ENCODE peak calls at places on chromosome 19, in nine cellular contexts. Q, V, M, S, O, G, U, B and C are unnamed samples. For H3K4me1, the result is how much of the 10 kb centered on the place peaks cover.

GRCh38 chr19:42406111-42406510 is 16.0 kb upstream of the CNFN start:
- DNase-seq in M (no peak), S (no peak), B (no peak), V (no peak), G (no peak), Q (no peak), U (no peak), O (no peak), C (no peak)

GRCh38 chr19:55440411-55441105 is 2.5 kb downstream of the SHISA7 start:
- DNase-seq in G (no peak), M (peak), U (no peak), Q (peak), V (no peak), S (no peak), O (peak), B (no peak), C (no peak)

GRCh38 chr19:58469241-58470013 is 2.5 kb downstream of the ZNF324 start:
- DNase-seq in B (no peak), M (no peak), O (no peak), U (no peak), G (no peak), Q (peak), V (no peak), S (no peak), C (no peak)

GRCh38 chr19:54121259-54121658 is 5.7 kb downstream of the PRPF31 start:
- DNase-seq in B (no peak), M (no peak), G (no peak), V (no peak), Q (no peak), S (no peak), U (no peak), O (no peak), C (no peak)

GRCh38 chr19:29741776-29742175 is 26.7 kb upstream of the C19orf12 start:
- DNase-seq in V (no peak), B (no peak), Q (no peak), S (no peak), M (no peak), G (no peak), O (no peak), U (no peak), C (no peak)

GRCh38 chr19:4144666-4145261 is 8.7 kb upstream of the CREB3L3 start:
- DNase-seq in S (no peak), O (no peak), V (no peak), Q (peak), U (peak), B (no peak), G (no peak), M (no peak), C (no peak)

GRCh38 chr19:4431808-4432674 is 25.6 kb downstream of the UBXN6 start:
- DNase-seq in U (no peak), S (peak), M (no peak), G (no peak), V (peak), Q (no peak), O (no peak), B (no peak), C (no peak)

GRCh38 chr19:51904331-51905165 is at the start of gene ZNF649:
- DNase-seq in Q (peak), B (peak), S (peak), U (peak), O (peak), G (no peak), V (peak), M (peak), C (peak)

GRCh38 chr19:39236527-39236926 is 8.3 kb downstream of the IFNL3 start:
- DNase-seq in V (no peak), S (no peak), M (no peak), G (no peak), Q (no peak), O (no peak), U (no peak), B (no peak), C (no peak)

GRCh38 chr19:54331626-54332025 is 7.3 kb downstream of the LILRA4 start:
- DNase-seq in Q (no peak), V (no peak), U (no peak), M (no peak), S (no peak), B (no peak), G (no peak), O (no peak), C (no peak)

GRCh38 chr19:38596057-38596981 is 21.4 kb downstream of the MAP4K1 start:
- DNase-seq in U (peak), O (peak), B (peak), Q (peak), G (no peak), M (peak), S (no peak), V (peak), C (no peak)

GRCh38 chr19:31347356-31347755 is 1.9 kb downstream of the TSHZ3 start:
- DNase-seq in O (no peak), S (no peak), B (no peak), M (no peak), Q (no peak), G (no peak), U (no peak), V (no peak), C (no peak)

GRCh38 chr19:29326849-29327840 is 114.2 kb upstream of the UQCRFS1 start:
- DNase-seq in U (no peak), O (no peak), G (peak), M (peak), S (no peak), B (no peak), V (no peak), Q (no peak), C (no peak)

GRCh38 chr19:1067341-1068103 is 555 bp downstream of the ARHGAP45 start:
- DNase-seq in O (no peak), S (no peak), M (no peak), Q (no peak), U (no peak), G (no peak), B (no peak), V (no peak), C (no peak)

GRCh38 chr19:39506598-39506943 is 7.8 kb downstream of the DLL3 start:
- DNase-seq in Q (no peak), O (no peak), B (peak), S (no peak), M (no peak), U (no peak), V (no peak), G (no peak), C (no peak)

GRCh38 chr19:45801603-45802175 is 9.0 kb upstream of the DMWD start:
- DNase-seq in G (no peak), B (no peak), O (no peak), Q (no peak), M (no peak), S (no peak), V (no peak), U (no peak), C (no peak)

GRCh38 chr19:55300821-55301458 is 17.1 kb downstream of the BRSK1 start:
- DNase-seq in O (no peak), B (no peak), M (no peak), S (no peak), U (no peak), G (no peak), Q (no peak), V (no peak), C (no peak)

GRCh38 chr19:55493052-55493649 is 4.9 kb downstream of the SSC5D start:
- DNase-seq in Q (no peak), B (no peak), G (no peak), V (no peak), O (no peak), S (no peak), M (no peak), U (no peak), C (no peak)

GRCh38 chr19:41928754-41929535 is 696 bp upstream of the ERFL start:
- DNase-seq in V (no peak), U (no peak), M (no peak), O (no peak), Q (no peak), S (no peak), B (no peak), G (no peak), C (no peak)

GRCh38 chr19:40398417-40399056 is 8.6 kb upstream of the HIPK4 start:
- DNase-seq in M (peak), Q (peak), B (no peak), O (peak), G (no peak), S (no peak), U (no peak), V (peak), C (peak)

GRCh38 chr19:54893406-54893805 is 12.5 kb upstream of the NCR1 start:
- DNase-seq in B (no peak), V (no peak), M (peak), O (peak), Q (no peak), S (no peak), U (no peak), G (no peak), C (no peak)

GRCh38 chr19:43618921-43619261 is 538 bp downstream of the ZNF428 start:
- DNase-seq in O (no peak), V (peak), U (no peak), Q (peak), M (no peak), G (no peak), B (peak), S (peak), C (no peak)

GRCh38 chr19:42150940-42151339 is 18.7 kb upstream of the POU2F2 start:
- DNase-seq in G (no peak), S (no peak), B (no peak), M (peak), Q (peak), O (no peak), V (no peak), U (no peak), C (no peak)

GRCh38 chr19:4697304-4697703 is 26.3 kb downstream of the DPP9 start:
- DNase-seq in V (no peak), B (no peak), M (no peak), U (no peak), Q (no peak), S (no peak), G (no peak), O (no peak), C (no peak)

GRCh38 chr19:13212759-13213330 is 62.6 kb downstream of the IER2 start:
- DNase-seq in G (no peak), O (peak), V (peak), S (peak), U (peak), B (peak), M (peak), Q (peak), C (peak)

GRCh38 chr19:41595258-41595889 is 19.4 kb downstream of the CEACAM21 start:
- DNase-seq in V (peak), O (peak), B (peak), G (no peak), S (peak), M (peak), Q (peak), U (peak), C (no peak)

GRCh38 chr19:17686592-17687042 is 1.5 kb downstream of the UNC13A start:
- DNase-seq in B (no peak), M (peak), S (no peak), O (peak), U (peak), V (no peak), G (no peak), Q (peak), C (no peak)

GRCh38 chr19:3034845-3035541 is 5.9 kb upstream of the TLE2 start:
- DNase-seq in G (no peak), U (no peak), O (peak), V (peak), M (peak), B (no peak), Q (no peak), S (peak), C (no peak)

GRCh38 chr19:17213334-17213733 is 1.8 kb upstream of the USE1 start:
- DNase-seq in V (no peak), U (no peak), G (no peak), Q (no peak), B (no peak), M (no peak), S (no peak), O (no peak), C (no peak)

DNA sequence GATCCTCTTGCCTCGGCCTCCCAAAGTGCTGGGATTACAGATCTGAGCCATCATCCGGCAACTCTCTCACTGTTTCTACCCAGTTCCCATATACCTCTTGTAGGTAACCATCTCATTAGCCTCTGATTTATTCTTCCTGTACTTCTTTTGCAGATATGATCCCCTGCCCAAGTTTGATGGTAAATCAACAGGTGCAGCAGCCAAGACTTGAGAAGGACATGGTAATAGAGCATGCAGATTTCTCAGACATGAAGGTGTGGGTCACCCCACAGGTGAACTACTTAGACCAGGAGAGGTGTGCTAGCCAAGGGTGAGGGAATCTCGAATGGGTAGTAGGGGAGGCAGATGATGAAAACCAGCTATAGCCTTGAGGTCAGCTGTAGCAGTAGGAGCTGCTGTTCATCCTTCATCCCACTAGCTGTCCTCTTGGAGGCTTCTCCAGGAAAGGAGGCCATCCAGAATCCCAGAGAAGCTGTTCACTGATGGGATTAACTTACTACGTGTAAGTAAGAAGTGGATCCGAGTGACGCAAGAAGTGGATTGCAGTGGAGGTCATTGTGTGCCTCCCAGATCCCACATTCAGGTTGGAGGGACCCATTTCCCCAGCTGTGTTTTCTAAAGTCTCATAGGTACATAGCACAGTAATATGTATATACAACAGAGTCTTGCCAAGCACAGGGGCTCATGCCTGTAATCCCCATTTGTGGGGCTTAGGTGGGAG is 10.8 kb upstream of the CEBPG start:
- DNase-seq in Q (no peak), V (no peak), G (no peak), O (no peak), M (no peak), S (no peak), B (no peak), U (no peak), C (no peak)
- H3K4me1 ChIP-seq in Q (under half), V (under half), G (under half), O (under half), M (under half), S (under half), B (under half), U (under half), C (under half)

DNA sequence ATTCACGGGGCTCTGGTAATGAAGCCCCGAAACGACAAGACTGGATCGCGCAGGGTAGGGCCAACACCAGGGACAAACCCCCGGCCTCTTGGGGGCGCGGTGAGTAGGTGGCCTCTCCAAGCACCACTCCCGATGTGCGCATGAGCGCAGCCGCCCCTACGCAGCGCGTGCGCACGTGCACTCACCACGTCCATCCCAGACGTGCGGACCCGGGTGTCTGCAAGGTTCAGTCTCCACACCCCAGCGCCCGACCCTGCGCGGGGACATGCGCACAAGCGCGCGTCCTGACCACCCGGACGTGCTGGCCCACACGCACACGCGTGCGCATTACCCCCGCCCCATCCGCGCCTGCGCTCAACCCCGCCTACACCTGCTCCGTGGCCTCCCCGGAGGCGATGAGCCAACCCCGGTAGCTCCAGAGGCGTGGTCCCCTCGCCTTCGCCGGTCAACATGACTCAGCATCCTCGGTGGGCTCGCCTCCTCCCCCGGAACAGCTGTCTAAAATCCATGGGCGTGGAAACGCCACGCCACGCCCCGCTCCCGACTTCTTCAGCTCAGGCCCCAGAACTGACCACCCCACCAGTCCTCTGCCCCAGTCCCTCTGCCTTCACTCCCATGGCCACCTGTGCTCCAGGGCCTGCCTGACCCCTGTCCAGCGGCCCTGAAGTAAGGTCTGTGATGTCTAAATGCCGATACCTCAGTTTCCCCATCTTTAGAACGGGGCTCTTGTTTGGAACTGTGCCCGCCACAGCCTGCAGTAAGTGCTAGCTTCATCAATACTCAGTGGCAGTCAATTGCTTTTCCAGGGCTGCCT is 5.6 kb upstream of the GPI start:
- DNase-seq in G (no peak), B (peak), U (peak), M (peak), S (peak), V (peak), Q (peak), O (peak), C (peak)
- TF ChIP-seq POLR2AphosphoS5 in G (peak), B (peak), U (peak), M (peak), S (peak), V (peak), Q (peak), O (peak), C (peak)

DNA sequence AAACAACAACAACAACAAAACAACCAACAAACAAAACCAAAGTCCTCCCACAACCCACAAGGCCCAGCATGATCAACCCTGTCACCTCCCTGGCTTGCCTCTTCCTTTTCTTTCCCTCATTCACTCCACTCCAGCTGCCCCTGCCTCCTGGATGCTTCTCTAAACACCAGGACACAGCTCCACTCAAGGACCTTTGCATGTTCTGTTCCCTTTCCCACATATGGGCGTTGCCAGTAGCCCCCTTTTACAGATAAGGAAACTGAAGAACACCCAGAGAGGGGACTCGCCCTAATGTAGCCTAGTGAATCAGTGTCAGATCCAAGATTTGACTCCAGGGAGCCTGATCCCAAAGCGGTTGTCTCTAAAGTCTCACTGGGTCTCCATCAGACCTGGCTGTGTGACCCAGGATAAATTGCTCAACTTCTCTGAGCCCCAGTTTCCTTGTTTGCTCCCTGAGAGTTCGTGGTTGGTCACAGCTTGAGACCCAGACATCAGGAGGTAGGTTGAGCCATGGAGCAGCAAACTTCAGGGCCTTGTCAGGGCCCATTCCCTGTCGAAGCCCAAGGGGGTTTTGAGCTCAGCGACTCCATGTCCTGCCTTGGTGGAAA is 3.0 kb upstream of the DOCK6 start:
- DNase-seq in V (no peak), G (no peak), U (no peak), B (no peak), O (no peak), M (no peak), S (no peak), Q (no peak), C (no peak)
- H3K4me1 ChIP-seq in V (half or more), G (under half), U (under half), B (under half), O (under half), M (under half), S (under half), Q (under half), C (under half)

GRCh38 chr19:48139053-48139452 is 28.4 kb upstream of the PLA2G4C start:
- DNase-seq in G (no peak), V (no peak), O (no peak), S (no peak), M (no peak), B (no peak), Q (no peak), U (no peak), C (no peak)
- TF ChIP-seq POLR2AphosphoS5 in G (no peak), V (no peak), O (no peak), S (no peak), M (no peak), B (no peak), Q (no peak), U (no peak), C (no peak)

GRCh38 chr19:44752123-44752815 is 3.8 kb downstream of the BCL3 start:
- DNase-seq in S (no peak), G (no peak), B (no peak), U (no peak), Q (no peak), V (no peak), M (no peak), O (no peak), C (no peak)
- H3K4me1 ChIP-seq in S (under half), G (half or more), B (under half), U (half or more), Q (under half), V (half or more), M (under half), O (under half), C (under half)

DNA sequence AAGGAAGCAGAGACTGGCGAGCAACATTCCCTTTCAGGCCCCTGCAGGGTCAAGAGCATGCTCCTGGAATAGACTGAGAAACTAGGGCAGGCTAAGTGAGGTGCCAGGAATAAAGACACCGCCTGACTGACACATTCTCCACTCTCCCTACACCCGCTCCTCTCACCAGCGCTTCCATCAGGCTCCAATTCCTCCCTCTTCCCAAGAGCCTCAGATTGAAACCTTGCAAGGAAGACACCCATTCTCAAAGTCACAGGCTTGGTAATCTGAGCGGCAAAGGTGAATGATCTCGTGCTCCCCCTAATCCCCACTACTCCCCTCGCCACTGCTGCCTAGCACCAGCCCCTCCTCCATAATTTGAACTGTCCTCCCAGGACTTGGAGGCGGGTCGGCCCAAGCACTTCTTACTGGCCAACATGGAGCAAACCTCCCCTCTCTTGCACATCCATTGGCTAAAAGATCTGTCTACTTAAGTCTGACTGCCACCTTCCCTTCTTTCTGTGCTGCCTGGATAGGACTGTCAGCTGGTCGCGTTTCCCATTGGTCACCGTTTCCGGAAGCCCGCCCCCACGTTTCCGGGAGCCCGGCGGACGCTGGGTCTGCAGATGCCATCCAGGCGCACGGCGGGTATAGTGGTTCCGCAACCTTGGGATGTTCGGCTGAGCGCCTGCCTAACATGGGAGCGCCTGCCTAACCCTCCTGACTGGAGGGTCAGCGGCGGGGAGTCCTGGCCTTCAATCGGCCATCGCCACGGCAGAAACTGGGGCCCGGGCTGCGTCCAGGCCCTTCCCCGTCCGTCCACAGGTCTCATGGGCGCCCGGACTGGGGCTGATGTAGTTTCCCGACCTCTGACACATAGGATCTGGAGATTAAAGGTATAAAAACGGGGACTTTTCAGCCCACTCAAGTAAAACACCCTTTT is 33.6 kb downstream of the ZNF383 start:
- DNase-seq in O (no peak), G (no peak), B (no peak), U (no peak), S (peak), Q (peak), V (peak), M (no peak), C (peak)
- TF ChIP-seq POLR2AphosphoS5 in O (no peak), G (peak), B (no peak), U (no peak), S (peak), Q (peak), V (peak), M (no peak), C (peak)